ENCODE peak calls at places on chromosomes 1 and 21, in nine cellular contexts. L, K, R, Y, T, N, W, I and O are unnamed samples.

GRCh38 chr1:237760981-237761380 is 129.7 kb downstream of the ZP4 start:
- DNase-seq in L (peak; percentile 42), K (no peak), R (no peak), Y (no peak), T (no peak), N (no peak), W (no peak), I (no peak), O (no peak)

GRCh38 chr1:212181015-212181891 is 104.0 kb upstream of the PPP2R5A start:
- DNase-seq in L (no peak), K (no peak), R (no peak), Y (no peak), T (no peak), N (no peak), W (no peak), I (no peak), O (no peak)

GRCh38 chr1:89566761-89567174 is 42.1 kb downstream of the LRRC8B start:
- DNase-seq in L (no peak), K (peak; percentile 77), R (no peak), Y (no peak), T (no peak), N (no peak), W (peak; percentile 75), I (no peak), O (no peak)

GRCh38 chr1:223844962-223845809 is 561 bp downstream of the TP53BP2 start:
- DNase-seq in L (peak; percentile 26), K (peak; percentile 63), R (peak; percentile 54), Y (peak; percentile 37), T (no peak), N (peak; percentile 55), W (peak; percentile 62), I (peak; percentile 56), O (peak; percentile 75)

GRCh38 chr1:172289448-172289847 is 131.0 kb upstream of the C1orf105 start:
- DNase-seq in L (no peak), K (no peak), R (no peak), Y (no peak), T (no peak), N (no peak), W (no peak), I (no peak), O (no peak)

GRCh38 chr21:27134513-27134912 is 167.6 kb upstream of the ADAMTS5 start:
- DNase-seq in L (no peak), K (no peak), R (no peak), Y (no peak), T (no peak), N (no peak), W (peak; percentile 44), I (no peak), O (peak; percentile 12)

GRCh38 chr1:147169840-147170674 is 2.2 kb downstream of the PRKAB2 start:
- DNase-seq in L (no peak), K (no peak), R (no peak), Y (no peak), T (no peak), N (no peak), W (no peak), I (no peak), O (peak; percentile 25)

GRCh38 chr1:188583133-188583532 is 1754.4 kb downstream of the PLA2G4A start:
- DNase-seq in L (no peak), K (no peak), R (no peak), Y (no peak), T (no peak), N (no peak), W (no peak), I (no peak), O (no peak)

GRCh38 chr1:16605532-16605931 is 7.8 kb downstream of the NBPF1 start:
- DNase-seq in L (no peak), K (no peak), R (no peak), Y (no peak), T (no peak), N (no peak), W (no peak), I (no peak), O (no peak)

GRCh38 chr1:159084867-159085266 is 8.3 kb upstream of the AIM2 start:
- DNase-seq in L (no peak), K (peak; percentile 27), R (no peak), Y (no peak), T (no peak), N (no peak), W (no peak), I (no peak), O (no peak)

GRCh38 chr21:36494557-36494956 is 14.6 kb upstream of the CLDN14 start:
- DNase-seq in L (no peak), K (no peak), R (no peak), Y (no peak), T (no peak), N (no peak), W (no peak), I (no peak), O (no peak)

GRCh38 chr1:17511188-17511587 is 28.3 kb upstream of the ARHGEF10L start:
- DNase-seq in L (no peak), K (no peak), R (no peak), Y (no peak), T (no peak), N (no peak), W (no peak), I (no peak), O (no peak)

GRCh38 chr1:61047061-61047460 is 35.3 kb upstream of the NFIA start:
- DNase-seq in L (no peak), K (no peak), R (no peak), Y (no peak), T (no peak), N (no peak), W (no peak), I (no peak), O (no peak)

GRCh38 chr1:64921761-64922160 is 44.6 kb downstream of the JAK1 start:
- DNase-seq in L (no peak), K (no peak), R (no peak), Y (no peak), T (no peak), N (no peak), W (peak; percentile 43), I (no peak), O (peak; percentile 54)

GRCh38 chr1:114315601-114316000 is 161.9 kb upstream of the SYT6 start:
- DNase-seq in L (no peak), K (no peak), R (no peak), Y (no peak), T (no peak), N (no peak), W (peak; percentile 22), I (no peak), O (no peak)

GRCh38 chr1:145690587-145691558 is 16.3 kb downstream of the PDZK1 start:
- DNase-seq in L (peak; percentile 25), K (peak; percentile 21), R (peak; percentile 59), Y (peak; percentile 74), T (no peak), N (peak; percentile 31), W (peak; percentile 87), I (no peak), O (peak; percentile 89)

GRCh38 chr1:60988827-60989363 is 93.5 kb upstream of the NFIA start:
- DNase-seq in L (no peak), K (no peak), R (no peak), Y (no peak), T (no peak), N (no peak), W (peak; percentile 24), I (no peak), O (no peak)

GRCh38 chr1:12162459-12163137 is 4.2 kb upstream of the TNFRSF1B start:
- DNase-seq in L (no peak), K (no peak), R (no peak), Y (no peak), T (no peak), N (no peak), W (no peak), I (no peak), O (no peak)

GRCh38 chr1:66532798-66533783 is 862 bp upstream of the SGIP1 start:
- DNase-seq in L (no peak), K (no peak), R (peak; percentile 73), Y (peak; percentile 62), T (no peak), N (peak; percentile 32), W (peak; percentile 93), I (no peak), O (peak; percentile 91)

GRCh38 chr1:41806472-41807155 is 112.1 kb downstream of the HIVEP3 start:
- DNase-seq in L (no peak), K (no peak), R (no peak), Y (no peak), T (no peak), N (peak; percentile 74), W (no peak), I (no peak), O (no peak)

GRCh38 chr1:27141266-27142003 is 13.5 kb downstream of the SLC9A1 start:
- DNase-seq in L (peak; percentile 69), K (peak; percentile 59), R (no peak), Y (no peak), T (no peak), N (no peak), W (no peak), I (no peak), O (no peak)

GRCh38 chr1:192732787-192733186 is 76.1 kb upstream of the RGS2 start:
- DNase-seq in L (no peak), K (no peak), R (no peak), Y (no peak), T (peak; percentile 10), N (peak; percentile 5), W (no peak), I (no peak), O (no peak)

GRCh38 chr21:35394634-35395369 is 345.7 kb upstream of the RUNX1 start:
- DNase-seq in L (no peak), K (no peak), R (no peak), Y (no peak), T (no peak), N (no peak), W (peak; percentile 4), I (no peak), O (peak; percentile 76)

GRCh38 chr1:96722161-96722908 is 751 bp downstream of the PTBP2 start:
- DNase-seq in L (peak; percentile 14), K (peak; percentile 48), R (peak; percentile 77), Y (peak; percentile 64), T (peak; percentile 46), N (peak; percentile 53), W (peak; percentile 66), I (peak; percentile 29), O (peak; percentile 65)

GRCh38 chr1:188611432-188611831 is 1782.7 kb downstream of the PLA2G4A start:
- DNase-seq in L (no peak), K (no peak), R (no peak), Y (no peak), T (no peak), N (no peak), W (no peak), I (no peak), O (no peak)

GRCh38 chr1:112285311-112285710 is 110.7 kb upstream of the CTTNBP2NL start:
- DNase-seq in L (no peak), K (no peak), R (no peak), Y (no peak), T (no peak), N (no peak), W (no peak), I (no peak), O (no peak)

GRCh38 chr1:230542681-230543080 is 99.6 kb upstream of the COG2 start:
- DNase-seq in L (no peak), K (no peak), R (no peak), Y (no peak), T (no peak), N (no peak), W (peak; percentile 10), I (no peak), O (peak; percentile 63)